ENCODE peak calls at places on chromosome 11, in four cellular contexts. X is fibroblast of lung, J is left ventricle myocardium inferior, S is fibroblast of mammary gland. M is an unnamed sample.

GRCh38 chr11:80916180-80916811 is 1475.5 kb upstream of the TENM4 start:
- DNase-seq in J (no peak), X (no peak), S (no peak), M (no peak)

GRCh38 chr11:27898166-27898565 is 197.9 kb upstream of the BDNF start:
- DNase-seq in S (no peak), J (no peak), X (no peak), M (no peak)

GRCh38 chr11:104163100-104164027 is 583 bp downstream of the PDGFD start:
- DNase-seq in J (peak; percentile 41), X (peak; percentile 44), S (peak; percentile 34), M (peak; percentile 23)

GRCh38 chr11:113781682-113782081 is 2.1 kb downstream of the CLDN25 start:
- DNase-seq in S (no peak), X (no peak), J (no peak), M (no peak)

GRCh38 chr11:10305964-10306918 is 1.4 kb downstream of the ADM start:
- DNase-seq in S (no peak), J (peak; percentile 30), X (no peak), M (peak; percentile 32)

GRCh38 chr11:92556435-92556834 is 331.8 kb downstream of the FAT3 start:
- DNase-seq in X (peak; percentile 40), S (peak; percentile 1), J (no peak), M (peak; percentile 38)

GRCh38 chr11:1041149-1041467 is 4.6 kb upstream of the MUC6 start:
- DNase-seq in X (no peak), J (no peak), S (no peak), M (no peak)

GRCh38 chr11:23995891-23996290 is 501.0 kb upstream of the LUZP2 start:
- DNase-seq in X (peak; percentile 80), J (no peak), S (peak; percentile 12), M (peak; percentile 52)

GRCh38 chr11:124602193-124602592 is 9.0 kb upstream of the PANX3 start:
- DNase-seq in J (no peak), S (peak; percentile 72), X (peak; percentile 60), M (peak; percentile 25)

GRCh38 chr11:33262016-33262638 is 4.9 kb downstream of the HIPK3 start:
- DNase-seq in J (no peak), X (peak; percentile 62), S (peak; percentile 30), M (peak; percentile 19)

GRCh38 chr11:2447253-2447950 is 2.6 kb downstream of the KCNQ1 start:
- DNase-seq in X (no peak), S (no peak), J (no peak), M (no peak)

GRCh38 chr11:109033627-109034340 is 368.9 kb downstream of the DDX10 start:
- DNase-seq in J (no peak), X (peak; percentile 99), S (peak; percentile 97), M (peak; percentile 96)

GRCh38 chr11:438101-438844 is 3.5 kb downstream of the ANO9 start:
- DNase-seq in S (no peak), X (no peak), J (no peak), M (no peak)

GRCh38 chr11:19234428-19234827 is 6.3 kb downstream of the E2F8 start:
- DNase-seq in J (no peak), X (no peak), S (no peak), M (no peak)

GRCh38 chr11:1643146-1643690 is 13.6 kb downstream of the KRTAP5-5 start:
- DNase-seq in S (no peak), J (no peak), X (no peak), M (no peak)

GRCh38 chr11:120109531-120109930 is 28.4 kb downstream of the TRIM29 start:
- DNase-seq in J (no peak), X (no peak), S (no peak), M (no peak)

GRCh38 chr11:86722041-86722440 is 49.6 kb upstream of the ME3 start:
- DNase-seq in X (peak; percentile 76), S (peak; percentile 80), J (no peak), M (peak; percentile 63)

GRCh38 chr11:119027561-119028345 is 2.9 kb downstream of the SLC37A4 start:
- DNase-seq in X (no peak), S (no peak), J (no peak), M (no peak)

GRCh38 chr11:15091175-15091574 is 17.8 kb downstream of the CALCB start:
- DNase-seq in S (no peak), J (no peak), X (no peak), M (no peak)

GRCh38 chr11:74687237-74688005 is 43.8 kb downstream of the CHRDL2 start:
- DNase-seq in S (peak; percentile 70), X (peak; percentile 54), J (no peak), M (peak; percentile 50)

GRCh38 chr11:20259506-20259905 is 99.2 kb upstream of the DBX1 start:
- DNase-seq in S (no peak), X (peak; percentile 21), J (no peak), M (no peak)

GRCh38 chr11:7577883-7578242 is 64.1 kb downstream of the PPFIBP2 start:
- DNase-seq in S (peak; percentile 50), X (peak; percentile 18), J (no peak), M (peak; percentile 24)

GRCh38 chr11:87722756-87723599 is 452.3 kb downstream of the RAB38 start:
- DNase-seq in J (no peak), X (peak; percentile 13), S (peak; percentile 23), M (no peak)

GRCh38 chr11:8006349-8006977 is 19.3 kb downstream of the EIF3F start:
- DNase-seq in S (peak; percentile 74), J (peak; percentile 31), X (peak; percentile 53), M (peak; percentile 66)

GRCh38 chr11:5690216-5690615 is 626 bp downstream of the TRIM22 start:
- DNase-seq in S (peak; percentile 53), J (no peak), X (peak; percentile 36), M (peak; percentile 32)

GRCh38 chr11:67055812-67056211 is 835 bp upstream of the RHOD start:
- DNase-seq in J (no peak), X (peak; percentile 40), S (peak; percentile 45), M (no peak)

GRCh38 chr11:104343578-104343977 is 179.6 kb upstream of the PDGFD start:
- DNase-seq in X (peak; percentile 6), J (no peak), S (peak; percentile 11), M (no peak)

GRCh38 chr11:3873712-3874349 is 18.4 kb downstream of the STIM1 start:
- DNase-seq in X (no peak), J (no peak), S (no peak), M (no peak)

GRCh38 chr11:111417766-111418435 is 38.8 kb upstream of the POU2AF1 start:
- DNase-seq in X (peak; percentile 71), S (peak; percentile 90), J (peak; percentile 47), M (peak; percentile 86)

GRCh38 chr11:73939096-73939495 is 11.7 kb upstream of the DNAJB13 start:
- DNase-seq in S (no peak), X (peak; percentile 30), J (no peak), M (peak; percentile 7)

GRCh38 chr11:18727499-18728236 is 1.7 kb upstream of the IGSF22 start:
- DNase-seq in S (peak; percentile 29), J (no peak), X (peak; percentile 8), M (peak; percentile 11)

GRCh38 chr11:19905280-19905853 is 192.7 kb downstream of the NAV2 start:
- DNase-seq in X (peak; percentile 63), S (peak; percentile 64), J (no peak), M (peak; percentile 68)

GRCh38 chr11:12461516-12461915 is 84.1 kb downstream of the PARVA start:
- DNase-seq in X (no peak), S (no peak), J (no peak), M (no peak)

GRCh38 chr11:18106688-18107087 is 806 bp upstream of the SAAL1 start:
- DNase-seq in S (peak; percentile 64), X (peak; percentile 29), J (no peak), M (peak; percentile 11)

GRCh38 chr11:43895601-43896000 is 15.0 kb downstream of the ALKBH3 start:
- DNase-seq in S (peak; percentile 7), J (no peak), X (no peak), M (no peak)

GRCh38 chr11:45282070-45282469 is 4.1 kb downstream of the SYT13 start:
- DNase-seq in J (no peak), X (no peak), S (no peak), M (no peak)

GRCh38 chr11:45288395-45288794 is 2.3 kb upstream of the SYT13 start:
- DNase-seq in J (no peak), S (no peak), X (no peak), M (no peak)

GRCh38 chr11:45287316-45287903 is 1.3 kb upstream of the SYT13 start:
- DNase-seq in S (no peak), J (no peak), X (no peak), M (no peak)

GRCh38 chr11:45285931-45286632 is at the start of gene SYT13:
- DNase-seq in J (no peak), X (peak; percentile 13), S (no peak), M (no peak)

GRCh38 chr11:45285289-45285828 is 782 bp downstream of the SYT13 start:
- DNase-seq in J (no peak), S (no peak), X (no peak), M (no peak)
- H3K4me3 ChIP-seq in J (peak overlapping the region; percentile 47), S (no peak overlapping the region), X (no peak overlapping the region), M (no peak overlapping the region)

GRCh38 chr11:96023311-96023710 is 99.4 kb upstream of the MTMR2 start:
- DNase-seq in X (no peak), S (no peak), J (no peak), M (no peak)

GRCh38 chr11:96026310-96026709 is 102.4 kb upstream of the MTMR2 start:
- DNase-seq in X (no peak), S (no peak), J (no peak), M (no peak)

GRCh38 chr11:96028746-96029145 is 104.8 kb upstream of the MTMR2 start:
- DNase-seq in S (no peak), X (no peak), J (no peak), M (no peak)

GRCh38 chr11:96024666-96025065 is 100.8 kb upstream of the MTMR2 start:
- DNase-seq in S (no peak), X (no peak), J (no peak), M (no peak)

GRCh38 chr11:96027021-96027420 is 103.1 kb upstream of the MTMR2 start:
- DNase-seq in X (no peak), S (no peak), J (no peak), M (no peak)
- H3K4me3 ChIP-seq in X (no peak overlapping the region), S (no peak overlapping the region), J (no peak overlapping the region), M (no peak overlapping the region)

DNA sequence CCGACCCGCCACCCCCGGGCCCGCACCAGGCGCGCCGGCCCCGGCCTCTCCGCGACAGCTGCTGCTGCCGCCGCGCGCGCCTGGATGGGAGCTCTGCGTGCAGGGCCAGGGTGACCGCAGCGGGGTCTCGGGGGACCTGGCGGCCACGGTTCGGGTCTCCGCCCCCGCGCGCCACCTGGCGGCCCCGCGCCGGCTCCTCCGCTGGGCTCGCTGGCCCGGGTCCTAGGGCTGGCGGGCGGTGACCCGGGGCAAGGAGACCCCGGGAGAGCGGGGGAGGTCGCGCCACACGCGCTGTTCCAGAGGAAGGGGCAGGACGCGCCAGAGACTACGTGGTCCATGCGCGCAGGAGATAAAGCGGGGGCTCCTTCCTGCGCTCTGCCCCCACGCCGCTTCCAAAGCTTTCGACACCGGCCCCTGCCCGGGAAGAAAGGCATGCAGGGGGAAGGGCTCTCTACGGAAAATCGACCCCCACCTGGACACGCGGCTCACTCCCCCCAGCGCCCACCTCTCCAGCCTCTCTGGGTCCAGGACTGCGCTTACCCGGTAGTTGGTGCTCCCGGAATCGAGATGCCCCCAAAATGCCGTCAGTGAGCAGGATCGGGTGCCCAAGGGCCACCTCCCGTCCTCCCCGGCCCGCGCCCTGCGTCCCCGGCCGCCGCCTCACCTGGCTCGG is 480 bp downstream of the SHANK2 start:
- DNase-seq in X (no peak), S (no peak), J (no peak), M (no peak)
- H3K4me3 ChIP-seq in X (peak overlapping the region; percentile 57), S (peak overlapping the region; percentile 59), J (peak overlapping the region; percentile 57), M (peak overlapping the region; percentile 53)

DNA sequence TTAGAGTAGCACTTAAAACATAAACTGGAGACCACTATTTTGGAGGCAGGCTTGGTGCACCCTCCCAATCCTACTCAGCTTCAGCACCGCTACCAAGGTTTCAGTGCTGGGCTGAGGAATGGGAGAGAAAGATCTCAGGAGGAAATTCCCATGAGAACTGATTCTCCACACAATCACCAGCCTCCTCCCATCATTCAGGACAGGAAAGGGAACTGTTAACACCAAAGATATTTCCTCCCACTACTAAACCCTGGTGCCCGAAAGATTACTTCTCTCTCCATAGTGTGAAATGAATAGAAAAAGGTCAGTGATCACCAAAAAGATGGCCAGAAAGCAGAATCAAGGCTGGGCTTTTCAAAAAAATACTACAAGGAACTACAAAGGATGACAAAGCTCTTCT is 26.1 kb downstream of the TCIRG1 start:
- DNase-seq in X (no peak), J (no peak), S (no peak), M (no peak)
- H3K4me3 ChIP-seq in X (no peak overlapping the region), J (no peak overlapping the region), S (no peak overlapping the region), M (no peak overlapping the region)